ENCODE peak calls at places on chromosomes 4 and X, in eight cellular contexts. T is neural progenitor cell, E is HCT116, J is hepatocyte, H is MM.1S, B is GM23248, N is SK-N-SH, U is PC-3. A is an unnamed sample.

GRCh38 chrX:79161655-79162054 is 17.2 kb downstream of the GPR174 start:
- DNase-seq in T (no peak), E (no peak), J (no peak), H (peak), B (no peak), N (no peak), U (no peak), A (peak)

GRCh38 chr4:4864940-4865704 is 5.7 kb downstream of the MSX1 start:
- DNase-seq in T (peak), E (no peak), J (peak), H (no peak), B (no peak), N (peak), U (no peak), A (no peak)

GRCh38 chrX:118847676-118848075 is 24.1 kb downstream of the ZCCHC12 start:
- DNase-seq in T (peak), E (peak), J (peak), H (peak), B (peak), N (peak), U (peak), A (peak)

GRCh38 chr4:114311745-114312144 is 286.9 kb upstream of the UGT8 start:
- DNase-seq in T (peak), E (no peak), J (no peak), H (no peak), B (no peak), N (no peak), U (no peak), A (no peak)

GRCh38 chr4:24508541-24508940 is 75.8 kb downstream of the DHX15 start:
- DNase-seq in T (no peak), E (no peak), J (no peak), H (no peak), B (no peak), N (no peak), U (no peak), A (no peak)

GRCh38 chrX:40755291-40756249 is 20.2 kb upstream of the MED14 start:
- DNase-seq in T (no peak), E (no peak), J (no peak), H (no peak), B (peak), N (no peak), U (no peak), A (no peak)

GRCh38 chr4:105679186-105679585 is 29.3 kb downstream of the INTS12 start:
- DNase-seq in T (no peak), E (no peak), J (no peak), H (no peak), B (no peak), N (no peak), U (peak), A (no peak)

GRCh38 chrX:134377537-134377936 is 82.4 kb upstream of the HPRT1 start:
- DNase-seq in T (peak), E (no peak), J (peak), H (peak), B (peak), N (peak), U (peak), A (peak)

GRCh38 chr4:2256781-2257191 is 5.1 kb downstream of the MXD4 start:
- DNase-seq in T (no peak), E (no peak), J (no peak), H (no peak), B (no peak), N (peak), U (no peak), A (no peak)

GRCh38 chrX:38249965-38250364 is 29.3 kb upstream of the SRPX start:
- DNase-seq in T (no peak), E (no peak), J (no peak), H (no peak), B (no peak), N (no peak), U (no peak), A (no peak)

GRCh38 chrX:2391869-2392606 is 108.7 kb downstream of the DHRSX start:
- DNase-seq in T (no peak), E (peak), J (peak), H (no peak), B (peak), N (no peak), U (peak), A (no peak)

GRCh38 chrX:154365052-154365600 is 9.3 kb downstream of the FLNA start:
- DNase-seq in T (no peak), E (no peak), J (no peak), H (no peak), B (no peak), N (no peak), U (no peak), A (no peak)

DNA sequence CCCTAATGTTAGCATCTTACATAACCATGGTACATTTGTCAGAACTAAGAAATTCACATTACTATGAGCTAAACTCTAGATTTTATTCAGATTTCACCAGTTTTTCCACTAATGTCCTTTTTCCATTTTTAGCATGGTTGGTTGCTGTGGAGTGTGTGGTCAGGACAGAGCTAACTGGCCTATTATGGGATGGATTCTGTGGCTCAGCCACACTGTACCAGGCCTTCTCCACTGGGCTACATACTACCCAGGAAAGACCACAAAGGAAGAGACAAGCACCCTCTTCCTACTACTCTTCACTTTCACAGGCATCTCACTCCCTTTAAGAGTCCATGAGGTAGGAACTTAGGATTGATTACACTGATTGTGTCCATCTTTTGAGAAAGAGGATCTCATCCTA is 67.4 kb downstream of the ZNF827 start:
- DNase-seq in T (no peak), E (no peak), J (no peak), H (no peak), B (no peak), N (no peak), U (no peak), A (no peak)
- TF ChIP-seq EZH2phosphoT487 in T (no peak), E (no peak), J (no peak), H (no peak), B (no peak), N (no peak), U (no peak), A (no peak)

DNA sequence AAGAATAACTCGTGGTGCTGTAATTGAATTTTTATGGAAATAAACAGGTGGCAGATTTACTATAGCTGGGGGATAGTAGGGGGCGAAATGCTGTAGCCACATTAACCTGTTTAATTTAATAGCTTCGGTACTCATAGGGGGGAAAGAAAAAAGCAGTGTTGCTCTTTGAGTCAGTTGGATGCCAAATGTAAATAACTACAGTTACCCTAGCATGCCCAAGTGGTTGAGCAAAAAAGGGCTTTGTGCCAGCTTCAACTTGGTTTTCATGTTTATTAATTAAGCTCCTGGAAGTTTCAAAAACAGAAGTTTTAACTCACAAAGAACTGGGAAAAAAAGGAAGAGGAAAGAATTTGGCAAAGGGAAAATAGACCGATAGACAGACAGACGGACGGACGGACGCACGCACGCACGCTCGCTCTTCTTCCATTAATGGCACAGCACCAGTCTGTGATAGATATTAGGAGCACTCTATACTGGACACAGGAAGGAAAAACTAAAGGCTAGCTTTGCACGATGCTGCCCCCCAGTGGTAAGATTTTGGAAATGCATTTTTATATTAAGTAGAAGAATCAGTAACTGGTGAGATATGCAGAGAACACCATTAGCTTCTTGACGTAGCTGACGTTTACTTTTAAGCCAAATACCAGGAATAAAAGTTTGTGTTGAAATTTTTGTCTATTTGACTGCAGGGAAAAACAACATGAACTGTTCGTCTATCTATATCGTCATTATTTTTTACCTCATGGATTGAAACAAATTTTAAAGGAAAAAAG is 151.8 kb downstream of the SLC7A11 start:
- DNase-seq in T (peak), E (peak), J (peak), H (peak), B (peak), N (peak), U (peak), A (peak)
- TF ChIP-seq EZH2phosphoT487 in T (no peak), E (no peak), J (no peak), H (no peak), B (no peak), N (no peak), U (no peak), A (no peak)

GRCh38 chr4:109162759-109163158 is 139.7 kb downstream of the COL25A1 start:
- DNase-seq in T (no peak), E (no peak), J (no peak), H (no peak), B (no peak), N (no peak), U (no peak), A (no peak)

GRCh38 chr4:109166586-109166985 is 135.9 kb downstream of the COL25A1 start:
- DNase-seq in T (no peak), E (no peak), J (no peak), H (no peak), B (no peak), N (no peak), U (no peak), A (no peak)

GRCh38 chr4:109163493-109163892 is 139.0 kb downstream of the COL25A1 start:
- DNase-seq in T (no peak), E (no peak), J (no peak), H (no peak), B (no peak), N (no peak), U (no peak), A (no peak)

GRCh38 chr4:109166126-109166525 is 136.3 kb downstream of the COL25A1 start:
- DNase-seq in T (no peak), E (no peak), J (no peak), H (no peak), B (no peak), N (no peak), U (no peak), A (no peak)

GRCh38 chr4:109164011-109164410 is 138.4 kb downstream of the COL25A1 start:
- DNase-seq in T (peak), E (no peak), J (peak), H (no peak), B (peak), N (no peak), U (no peak), A (no peak)
- TF ChIP-seq EZH2phosphoT487 in T (no peak), E (no peak), J (no peak), H (no peak), B (no peak), N (no peak), U (no peak), A (no peak)

GRCh38 chr4:111602848-111603247 is 542.4 kb upstream of the FAM241A start:
- DNase-seq in T (no peak), E (peak), J (no peak), H (no peak), B (peak), N (no peak), U (peak), A (no peak)
- TF ChIP-seq EZH2phosphoT487 in T (no peak), E (no peak), J (no peak), H (no peak), B (no peak), N (no peak), U (no peak), A (no peak)

GRCh38 chr4:168945291-168945690 is 64.8 kb downstream of the CBR4 start:
- DNase-seq in T (peak), E (no peak), J (no peak), H (no peak), B (no peak), N (no peak), U (no peak), A (no peak)
- TF ChIP-seq EZH2phosphoT487 in T (no peak), E (no peak), J (no peak), H (no peak), B (no peak), N (no peak), U (no peak), A (no peak)

DNA sequence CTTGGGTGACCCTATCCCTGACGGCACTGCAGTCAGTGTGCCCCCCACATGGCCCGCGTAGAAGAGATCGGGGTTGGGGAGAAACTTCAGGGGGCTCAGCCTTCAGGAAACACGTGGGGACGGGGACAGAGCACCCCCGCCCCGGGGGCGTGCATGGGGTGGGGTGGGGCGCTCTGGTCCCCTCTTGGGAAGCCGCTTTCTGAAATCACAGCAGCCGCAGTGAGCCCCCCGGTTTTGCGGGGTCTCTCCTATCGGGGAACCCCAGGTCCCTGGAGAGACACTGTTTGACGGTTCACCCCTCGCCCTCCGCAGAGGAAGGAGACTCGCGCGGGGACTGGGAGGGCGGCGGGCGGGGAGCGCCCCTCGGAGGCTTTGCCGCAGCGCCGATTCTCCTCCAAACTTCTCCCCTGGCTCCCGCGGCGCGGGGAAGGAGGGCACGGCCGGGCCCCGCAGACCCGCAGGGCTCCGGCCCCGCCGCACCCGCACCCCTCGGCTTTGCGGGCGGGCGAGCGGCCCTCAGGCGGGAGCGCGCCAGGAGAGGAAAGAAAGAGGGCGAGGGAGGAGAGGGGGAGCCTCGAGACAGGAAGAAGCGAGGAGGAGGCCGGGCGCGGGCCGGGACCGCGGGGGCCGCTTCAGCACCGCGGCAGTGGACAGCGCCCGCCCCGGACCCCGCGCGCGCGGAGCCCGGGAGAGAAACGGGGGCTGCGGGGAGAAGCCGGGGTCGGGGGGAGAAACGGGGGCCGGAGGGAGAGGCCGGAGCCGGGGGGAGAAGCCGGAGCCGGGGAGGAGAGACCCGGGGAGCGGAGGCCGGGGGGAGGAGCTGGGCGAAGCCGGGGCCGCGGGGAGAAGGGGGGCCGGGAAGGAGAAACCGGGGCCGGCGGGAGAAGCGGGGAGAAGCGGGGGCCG is 613 bp downstream of the CPLX1 start:
- DNase-seq in T (peak), E (no peak), J (peak), H (no peak), B (peak), N (no peak), U (no peak), A (no peak)
- TF ChIP-seq EZH2phosphoT487 in T (peak), E (no peak), J (peak), H (no peak), B (peak), N (peak), U (no peak), A (no peak)

DNA sequence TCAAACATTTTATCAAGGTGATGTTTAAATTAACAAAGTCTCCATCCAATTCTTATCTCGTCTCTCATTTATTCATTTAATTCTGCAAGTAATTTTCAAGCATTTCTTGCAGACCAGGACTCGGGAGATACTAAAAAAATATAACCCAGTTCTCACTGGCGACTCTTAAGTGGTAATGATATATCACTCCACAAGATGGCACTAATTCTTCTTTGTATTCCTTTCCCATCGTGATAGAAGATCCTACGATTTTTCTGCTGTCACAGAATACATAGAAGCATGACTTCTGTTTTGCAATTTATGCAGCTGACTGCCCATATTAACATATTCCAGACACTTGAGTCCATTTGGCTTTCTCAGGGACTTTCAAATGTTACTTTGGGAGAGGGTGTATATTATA is 64.0 kb upstream of the FGF13 start:
- DNase-seq in T (peak), E (no peak), J (peak), H (peak), B (peak), N (peak), U (peak), A (peak)
- TF ChIP-seq EZH2phosphoT487 in T (no peak), E (no peak), J (no peak), H (no peak), B (no peak), N (no peak), U (no peak), A (no peak)

DNA sequence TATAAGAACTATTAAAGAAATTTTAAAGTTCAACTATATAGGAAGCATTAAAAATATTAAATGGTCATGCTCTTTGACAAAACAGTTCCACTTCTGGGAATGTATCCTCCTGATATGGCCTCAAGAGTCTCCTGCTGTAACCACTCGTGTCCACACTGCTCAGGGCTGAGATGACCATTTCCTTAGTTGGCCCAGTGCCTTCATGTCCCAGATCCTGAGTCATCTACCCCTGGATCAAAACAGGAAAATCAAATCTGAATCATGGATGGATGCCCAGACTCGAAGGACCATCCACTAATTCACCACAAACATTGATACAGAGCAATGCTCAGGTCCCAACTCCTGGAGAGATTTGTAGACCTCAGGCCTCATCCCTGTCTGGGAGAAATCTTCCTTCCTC is 44.7 kb downstream of the GPRASP3 start:
- DNase-seq in T (no peak), E (no peak), J (no peak), H (no peak), B (peak), N (no peak), U (peak), A (no peak)
- TF ChIP-seq EZH2phosphoT487 in T (no peak), E (no peak), J (no peak), H (no peak), B (no peak), N (no peak), U (no peak), A (no peak)

DNA sequence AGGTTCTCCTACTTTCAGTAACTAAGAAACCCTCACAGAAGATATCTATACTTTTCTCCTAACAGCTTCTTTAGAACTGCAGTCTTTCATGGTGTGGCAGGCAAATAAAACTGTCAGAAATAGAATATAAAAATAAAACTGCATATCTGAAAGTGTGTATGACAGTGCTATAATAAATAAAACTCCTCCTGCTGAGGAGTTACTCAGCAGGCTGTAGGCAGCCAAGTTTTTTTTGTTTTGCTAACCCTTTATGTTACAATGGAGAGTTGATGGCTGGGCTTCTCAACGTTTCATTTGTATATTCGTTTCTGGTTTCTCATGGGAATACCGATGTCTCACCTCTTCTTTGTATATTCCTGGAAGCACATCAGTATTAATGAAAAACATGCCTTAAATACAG is 18.2 kb upstream of the UGT2B10 start:
- DNase-seq in T (no peak), E (no peak), J (no peak), H (no peak), B (no peak), N (no peak), U (no peak), A (no peak)
- TF ChIP-seq EZH2phosphoT487 in T (no peak), E (no peak), J (no peak), H (no peak), B (no peak), N (no peak), U (no peak), A (no peak)

A was measured in OCI-LY7.